ENCODE peak calls at places on chromosomes 13 and 19, in four cellular contexts. W, S, H and V are unnamed samples.
A peak's percentile ranks its signal among the peaks of the same experiment; 100 is the strongest.

GRCh38 chr19:17090501-17091074 is 15.0 kb downstream of the MYO9B start:
- DNase-seq in W (peak; percentile 32), S (peak; percentile 59), H (no peak), V (no peak)

GRCh38 chr13:112341976-112342735 is 34.0 kb upstream of the SPACA7 start:
- DNase-seq in H (no peak), S (no peak), W (no peak), V (no peak)

GRCh38 chr19:35264281-35265125 is 4.3 kb upstream of the USF2 start:
- DNase-seq in W (no peak), S (peak; percentile 18), H (no peak), V (peak; percentile 15)

GRCh38 chr13:23752111-23753001 is 136.8 kb downstream of the MIPEP start:
- DNase-seq in H (no peak), W (no peak), S (no peak), V (no peak)

GRCh38 chr19:8340341-8341096 is 2.5 kb downstream of the KANK3 start:
- DNase-seq in H (no peak), W (no peak), S (peak; percentile 72), V (no peak)

GRCh38 chr19:46955114-46955812 is 64.4 kb upstream of the NPAS1 start:
- DNase-seq in S (no peak), W (no peak), H (peak; percentile 33), V (no peak)

GRCh38 chr19:39397360-39398296 is 6.5 kb downstream of the MED29 start:
- DNase-seq in W (peak; percentile 75), H (peak; percentile 98), S (peak; percentile 94), V (peak; percentile 91)

GRCh38 chr19:3945838-3946237 is 13.0 kb downstream of the NMRK2 start:
- DNase-seq in H (no peak), W (no peak), S (no peak), V (no peak)

GRCh38 chr13:38735655-38736440 is 49.0 kb downstream of the FREM2 start:
- DNase-seq in H (no peak), S (no peak), W (no peak), V (no peak)

GRCh38 chr19:31825134-31826094 is 476.2 kb upstream of the TSHZ3 start:
- DNase-seq in S (no peak), H (no peak), W (peak; percentile 1), V (no peak)

GRCh38 chr13:52827839-52828238 is 20.6 kb downstream of the PCDH8 start:
- DNase-seq in S (no peak), H (no peak), W (no peak), V (no peak)

GRCh38 chr13:79779761-79780160 is 298.8 kb downstream of the NDFIP2 start:
- DNase-seq in W (peak; percentile 82), S (peak; percentile 45), H (peak; percentile 49), V (no peak)

GRCh38 chr13:113034451-113035208 is 65.6 kb downstream of the MCF2L start:
- DNase-seq in H (peak; percentile 41), W (peak; percentile 40), S (no peak), V (no peak)

GRCh38 chr19:3175761-3176714 is 2.5 kb upstream of the S1PR4 start:
- DNase-seq in W (peak; percentile 96), S (peak; percentile 95), H (peak; percentile 90), V (no peak)

GRCh38 chr13:37870895-37871550 is 1.5 kb upstream of the TRPC4 start:
- DNase-seq in W (peak; percentile 39), S (no peak), H (no peak), V (no peak)

GRCh38 chr13:28819748-28820098 is 416 bp upstream of the MTUS2 start:
- DNase-seq in S (peak; percentile 28), W (no peak), H (peak; percentile 16), V (peak; percentile 26)

GRCh38 chr13:40438022-40438692 is 228.3 kb downstream of the FOXO1 start:
- DNase-seq in S (no peak), W (no peak), H (no peak), V (no peak)

GRCh38 chr13:78562237-78562889 is 41.0 kb downstream of the POU4F1 start:
- DNase-seq in H (peak; percentile 5), S (no peak), W (no peak), V (no peak)

GRCh38 chr19:46812898-46813569 is 24.6 kb upstream of the SLC1A5 start:
- DNase-seq in S (peak; percentile 81), H (no peak), W (no peak), V (no peak)

GRCh38 chr19:43486412-43486811 is 18.1 kb downstream of the PHLDB3 start:
- DNase-seq in H (no peak), W (no peak), S (no peak), V (no peak)

GRCh38 chr19:43481701-43482100 is 16.3 kb upstream of the LYPD3 start:
- DNase-seq in S (no peak), W (no peak), H (no peak), V (no peak)

GRCh38 chr19:43480574-43480973 is 15.2 kb upstream of the LYPD3 start:
- DNase-seq in W (no peak), S (no peak), H (no peak), V (no peak)

GRCh38 chr19:43482193-43482592 is 16.8 kb upstream of the LYPD3 start:
- DNase-seq in S (no peak), W (no peak), H (no peak), V (no peak)

DNA sequence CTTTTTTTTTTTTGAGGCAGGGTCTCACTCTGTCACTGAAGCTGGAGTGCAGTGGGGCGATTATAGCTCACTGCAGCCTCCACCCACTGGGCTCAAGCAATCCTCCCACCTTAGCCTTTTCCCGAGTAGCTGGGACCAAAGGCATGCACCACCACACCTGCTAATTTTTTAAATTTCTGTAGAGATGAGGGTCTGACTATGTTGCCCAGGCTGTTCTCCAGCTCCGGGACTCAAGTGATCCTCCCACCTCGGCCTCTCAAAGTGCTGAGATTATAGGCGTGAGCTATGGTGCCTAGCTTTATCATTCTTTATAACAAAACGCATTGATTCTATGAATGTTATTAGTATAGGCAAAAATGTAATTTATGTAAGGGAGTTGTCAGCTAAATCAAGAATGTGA is 17.9 kb upstream of the LYPD3 start:
- DNase-seq in W (no peak), S (no peak), H (no peak), V (no peak)
- TF ChIP-seq CTCF in W (no peak), S (no peak), H (no peak), V (no peak)

DNA sequence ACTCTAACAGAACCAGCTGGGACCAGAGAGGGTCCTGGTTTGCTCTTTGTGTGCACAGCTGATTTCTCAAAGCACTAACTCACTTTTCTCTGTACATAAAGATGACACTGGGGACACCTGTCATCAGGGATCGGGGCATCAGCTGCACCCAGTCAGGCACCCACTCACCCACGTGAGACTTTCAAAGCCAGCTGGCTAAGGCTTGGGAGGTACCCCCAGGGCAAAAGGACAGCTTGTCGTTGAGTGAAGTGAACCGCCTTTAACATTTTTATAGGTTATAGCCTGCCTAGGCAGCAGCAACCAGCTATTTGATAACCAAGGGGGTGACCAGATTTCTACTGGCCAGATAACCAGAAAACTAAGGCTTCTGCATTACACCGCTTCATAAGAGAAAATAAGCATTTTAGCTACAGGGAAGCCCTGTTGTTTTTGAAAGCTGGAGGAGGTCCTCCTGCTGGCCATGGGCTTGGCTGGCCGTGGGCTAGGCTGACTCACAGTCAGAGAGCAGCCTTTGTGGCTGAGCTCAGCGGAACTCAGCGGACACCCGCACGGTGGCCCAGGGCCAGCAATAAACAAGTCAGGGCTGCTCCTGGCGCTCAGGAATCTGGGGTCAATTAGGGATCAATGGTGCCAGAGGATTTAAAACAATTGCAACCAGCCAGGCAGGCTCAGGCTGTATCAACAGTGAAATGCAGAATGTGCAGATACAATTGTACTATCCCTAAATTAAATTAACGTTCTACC is 57.1 kb downstream of the ALOX5AP start:
- DNase-seq in S (peak; percentile 48), H (peak; percentile 41), W (peak; percentile 91), V (no peak)
- TF ChIP-seq CTCF in S (no peak), H (no peak), W (peak; percentile 57), V (no peak)

DNA sequence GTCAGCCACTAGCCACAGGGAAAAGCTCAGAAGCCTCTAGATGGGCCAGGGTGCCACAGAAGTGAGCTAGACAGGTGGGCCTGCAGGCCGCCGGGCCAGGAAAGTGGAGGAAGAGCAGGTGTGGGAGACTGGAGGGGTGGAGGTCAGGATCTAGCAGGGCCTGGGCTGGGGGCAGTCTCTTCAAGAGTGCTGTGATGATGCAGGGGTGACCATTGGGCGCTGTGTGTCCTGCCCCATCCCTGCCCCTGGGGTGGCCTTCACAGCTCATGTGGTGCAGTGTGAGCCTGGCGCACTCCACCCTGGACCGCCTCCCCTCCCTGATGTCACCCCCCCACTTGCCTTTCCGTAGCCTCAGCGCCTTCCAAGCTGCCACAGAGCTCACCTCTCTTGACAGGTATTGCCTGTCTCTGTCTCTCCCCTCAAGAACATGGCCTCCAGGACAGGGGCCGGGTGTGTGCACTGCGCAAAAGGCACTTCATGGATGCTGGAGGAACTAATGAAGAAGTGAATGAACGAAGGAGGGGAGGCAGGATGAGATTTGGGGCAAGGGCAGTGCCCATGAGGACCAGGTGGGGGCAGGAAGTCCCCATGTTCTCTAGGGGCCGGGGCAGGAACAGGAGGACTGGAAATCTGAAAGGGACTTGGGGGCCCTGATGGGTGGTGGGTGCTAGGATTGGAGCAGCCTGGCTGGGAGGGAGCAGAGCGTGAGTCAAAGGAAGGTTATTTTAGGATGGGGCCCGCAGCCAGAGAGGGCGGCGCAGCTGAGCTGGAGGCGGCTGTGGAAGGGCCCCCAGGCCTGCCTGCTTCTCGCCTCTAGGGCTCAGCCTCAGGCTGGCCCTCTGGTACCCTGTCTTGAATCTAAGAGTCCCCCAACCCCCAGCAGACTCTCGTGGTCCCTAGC is 6.6 kb downstream of the SSBP4 start:
- DNase-seq in H (peak; percentile 52), W (no peak), S (no peak), V (no peak)
- TF ChIP-seq CTCF in H (no peak), W (peak; percentile 7), S (no peak), V (no peak)

DNA sequence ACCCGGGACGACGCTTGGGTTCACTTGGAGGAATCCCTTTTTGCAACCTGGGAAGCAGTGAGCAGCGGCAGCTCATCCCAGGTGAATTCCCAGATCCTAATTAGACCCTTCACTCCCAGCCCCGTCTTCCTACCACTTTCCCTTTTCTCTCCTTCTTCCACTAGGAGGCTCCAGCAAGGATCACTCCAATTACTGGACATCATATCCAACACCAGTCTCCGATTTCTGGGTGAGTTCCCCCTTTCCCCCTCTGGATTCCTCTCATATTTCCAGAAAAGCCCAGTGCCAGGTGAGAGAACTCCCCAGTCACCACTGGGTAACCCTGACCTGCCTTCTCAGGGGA is 17.1 kb upstream of the ZSCAN4 start:
- DNase-seq in S (no peak), H (no peak), W (no peak), V (no peak)
- TF ChIP-seq CTCF in S (no peak), H (no peak), W (peak; percentile 37), V (no peak)